ENCODE peak calls at places on chromosomes 6 and 20, in six cellular contexts. L is SJSA1; P is upper lobe of right lung; M is heart left ventricle; N is CD4-positive, CD25-positive, alpha-beta regulatory T cell; F is HCT116. X is an unnamed sample. For H3K4me1, the result is how much of the 10 kb centered on the place peaks cover.

GRCh38 chr6:140043357-140043756 is 668.9 kb upstream of the CITED2 start:
- DNase-seq in L (no peak), P (no peak), M (no peak), N (no peak), F (peak), X (peak)

GRCh38 chr6:168643401-168643800 is 202.4 kb downstream of the SMOC2 start:
- DNase-seq in L (no peak), P (no peak), M (no peak), N (no peak), F (no peak), X (no peak)

GRCh38 chr6:37103169-37104039 is 66.5 kb upstream of the PIM1 start:
- DNase-seq in L (no peak), P (peak), M (peak), N (no peak), F (no peak), X (peak)

GRCh38 chr6:80250391-80250997 is 144.0 kb downstream of the BCKDHB start:
- DNase-seq in L (no peak), P (no peak), M (no peak), N (no peak), F (no peak), X (no peak)

GRCh38 chr20:18633411-18633810 is 45.6 kb downstream of the DTD1 start:
- DNase-seq in L (no peak), P (no peak), M (no peak), N (no peak), F (no peak), X (no peak)

GRCh38 chr6:168885196-168885595 is 368.4 kb downstream of the THBS2 start:
- DNase-seq in L (no peak), P (no peak), M (no peak), N (no peak), F (no peak), X (no peak)

GRCh38 chr20:38298768-38299288 is 5.1 kb upstream of the BPI start:
- DNase-seq in L (no peak), P (peak), M (peak), N (no peak), F (no peak), X (peak)

GRCh38 chr6:45438156-45438555 is 60.4 kb upstream of the SUPT3H start:
- DNase-seq in L (no peak), P (no peak), M (no peak), N (no peak), F (no peak), X (no peak)

GRCh38 chr6:115838763-115839401 is 221.8 kb downstream of the FRK start:
- DNase-seq in L (peak), P (no peak), M (no peak), N (no peak), F (peak), X (peak)

GRCh38 chr6:7129360-7129759 is 21.6 kb downstream of the RREB1 start:
- DNase-seq in L (no peak), P (no peak), M (no peak), N (no peak), F (no peak), X (no peak)

GRCh38 chr6:6635869-6636268 is 47.3 kb downstream of the LY86 start:
- DNase-seq in L (no peak), P (no peak), M (no peak), N (no peak), F (no peak), X (no peak)

GRCh38 chr6:35729349-35729678 is 7.5 kb upstream of the ARMC12 start:
- DNase-seq in L (no peak), P (no peak), M (no peak), N (no peak), F (no peak), X (no peak)

GRCh38 chr6:42429836-42430235 is 21.9 kb downstream of the TRERF1 start:
- DNase-seq in L (no peak), P (no peak), M (no peak), N (no peak), F (no peak), X (no peak)

GRCh38 chr6:9292975-9293374 is 857.6 kb upstream of the SLC35B3 start:
- DNase-seq in L (no peak), P (no peak), M (no peak), N (no peak), F (no peak), X (no peak)

GRCh38 chr6:119142051-119142450 is 63.6 kb upstream of the FAM184A start:
- DNase-seq in L (no peak), P (no peak), M (no peak), N (no peak), F (no peak), X (no peak)

GRCh38 chr6:44004625-44005506 is 122.4 kb downstream of the MRPL14 start:
- DNase-seq in L (no peak), P (peak), M (peak), N (no peak), F (no peak), X (peak)

GRCh38 chr20:20561172-20561571 is 151.3 kb downstream of the RALGAPA2 start:
- DNase-seq in L (no peak), P (no peak), M (no peak), N (no peak), F (no peak), X (no peak)

GRCh38 chr20:54042021-54042420 is 28.4 kb downstream of the BCAS1 start:
- DNase-seq in L (no peak), P (no peak), M (no peak), N (no peak), F (no peak), X (no peak)

GRCh38 chr6:5695260-5696245 is 311.2 kb downstream of the NRN1 start:
- DNase-seq in L (peak), P (no peak), M (no peak), N (no peak), F (no peak), X (no peak)

GRCh38 chr6:26017567-26017966 is 55.0 kb downstream of the TRIM38 start:
- DNase-seq in L (no peak), P (peak), M (peak), N (peak), F (no peak), X (no peak)

GRCh38 chr6:42100029-42100901 is 42.2 kb downstream of the C6orf132 start:
- DNase-seq in L (no peak), P (no peak), M (no peak), N (no peak), F (no peak), X (no peak)

GRCh38 chr20:25300496-25301170 is 52.7 kb downstream of the PYGB start:
- DNase-seq in L (no peak), P (no peak), M (no peak), N (no peak), F (no peak), X (no peak)

GRCh38 chr6:88380618-88381288 is 214.6 kb upstream of the CNR1 start:
- DNase-seq in L (no peak), P (no peak), M (no peak), N (no peak), F (no peak), X (no peak)

GRCh38 chr6:33323623-33323948 is 6.0 kb upstream of the ZBTB22 start:
- DNase-seq in L (no peak), P (no peak), M (no peak), N (no peak), F (no peak), X (no peak)

GRCh38 chr6:81878479-81878878 is 126.0 kb upstream of the TENT5A start:
- DNase-seq in L (no peak), P (no peak), M (no peak), N (no peak), F (no peak), X (no peak)

GRCh38 chr6:5379647-5380242 is 118.4 kb downstream of the FARS2 start:
- DNase-seq in L (no peak), P (no peak), M (no peak), N (no peak), F (peak), X (peak)

GRCh38 chr6:107030151-107030550 is 2.2 kb downstream of the MTRES1 start:
- DNase-seq in L (no peak), P (no peak), M (no peak), N (no peak), F (no peak), X (no peak)

GRCh38 chr20:23116301-23117089 is 30.4 kb upstream of the CD93 start:
- DNase-seq in L (no peak), P (peak), M (no peak), N (no peak), F (no peak), X (no peak)

GRCh38 chr6:42118162-42119001 is 24.0 kb downstream of the C6orf132 start:
- DNase-seq in L (no peak), P (peak), M (peak), N (no peak), F (no peak), X (no peak)

GRCh38 chr6:154222716-154223115 is 133.9 kb downstream of the IPCEF1 start:
- DNase-seq in L (no peak), P (no peak), M (no peak), N (no peak), F (no peak), X (no peak)

GRCh38 chr6:150417899-150418824 is 49.4 kb downstream of the IYD start:
- DNase-seq in L (no peak), P (no peak), M (no peak), N (peak), F (peak), X (peak)

GRCh38 chr6:137903933-137904821 is 37.1 kb downstream of the TNFAIP3 start:
- DNase-seq in L (no peak), P (no peak), M (no peak), N (no peak), F (peak), X (no peak)

GRCh38 chr6:328184-328670 is 35.9 kb downstream of the DUSP22 start:
- DNase-seq in L (no peak), P (no peak), M (peak), N (no peak), F (no peak), X (no peak)
- H3K4me1 ChIP-seq in L (under half), P (under half), M (under half), N (under half), F (under half), X (under half)

DNA sequence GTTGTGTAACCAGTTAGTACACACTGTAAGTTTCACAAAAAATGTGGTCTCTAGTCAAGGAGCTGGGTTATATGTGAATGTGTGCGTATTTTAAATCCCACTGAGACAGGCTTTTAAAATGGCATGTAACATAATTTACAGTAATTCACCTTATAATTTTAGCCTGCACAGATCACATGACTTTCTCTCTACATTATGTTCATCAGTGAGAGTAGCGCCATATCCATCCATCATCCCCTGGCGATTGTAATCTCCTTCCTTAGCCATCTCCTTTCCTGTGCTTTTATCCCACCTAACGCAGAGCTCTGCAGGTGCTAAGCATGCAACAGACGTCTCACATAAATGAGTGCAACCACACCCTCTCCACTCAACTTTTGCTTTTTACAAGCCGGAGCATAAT is 210.8 kb downstream of the TBC1D7 start:
- DNase-seq in L (no peak), P (no peak), M (no peak), N (no peak), F (no peak), X (no peak)
- H3K4me3 ChIP-seq in L (no peak), P (no peak), M (no peak), N (no peak), F (no peak), X (no peak)

DNA sequence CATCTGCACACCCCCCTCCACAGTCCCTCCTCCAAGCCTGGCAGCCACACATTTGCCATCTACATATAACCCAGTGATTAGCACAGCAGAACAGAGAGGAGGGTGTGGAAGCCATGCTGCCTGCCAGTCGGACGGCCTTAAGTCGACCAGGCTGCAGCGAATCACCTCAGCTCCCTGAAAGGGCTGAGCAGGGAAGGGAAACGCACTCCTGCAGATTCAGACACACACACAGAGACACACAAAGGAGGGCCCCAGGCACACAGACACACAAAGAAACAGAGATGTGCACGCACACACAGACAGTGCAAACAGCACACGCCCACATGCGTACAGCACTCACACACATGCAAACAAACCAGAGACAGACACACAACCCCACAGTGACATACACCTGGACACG is 11.2 kb upstream of the SIRPA start:
- DNase-seq in L (no peak), P (no peak), M (peak), N (no peak), F (no peak), X (no peak)
- H3K27ac ChIP-seq in L (no peak), P (no peak), M (no peak), N (no peak), F (no peak), X (no peak)

DNA sequence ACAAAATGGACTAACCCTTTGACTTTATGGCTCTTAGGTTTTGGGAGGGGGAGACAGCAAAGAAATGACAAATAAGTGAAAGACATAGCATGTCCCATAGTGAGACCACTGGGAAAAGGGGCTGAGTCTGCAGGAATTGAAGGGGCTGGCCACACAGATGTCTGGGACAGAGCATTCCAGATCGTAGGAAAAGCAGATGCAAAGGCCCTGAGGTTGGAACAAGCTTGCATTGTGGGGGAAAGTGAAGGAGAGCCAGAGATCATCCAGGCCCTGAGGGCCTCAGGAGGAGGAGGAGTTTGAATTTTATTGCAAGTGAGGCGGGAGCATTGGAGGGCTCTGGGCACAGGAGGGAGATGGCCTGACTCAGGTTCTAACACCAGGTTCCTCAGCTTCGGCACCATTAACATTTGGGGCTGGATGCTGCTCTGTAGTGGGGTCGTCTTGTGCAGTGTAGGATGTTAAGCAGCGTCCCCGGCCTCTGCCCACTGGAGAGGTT is 97.5 kb downstream of the CEBPB start:
- DNase-seq in L (no peak), P (no peak), M (no peak), N (no peak), F (no peak), X (no peak)
- H3K4me1 ChIP-seq in L (half or more), P (half or more), M (under half), N (under half), F (half or more), X (under half)